ENCODE peak calls at places on chromosomes 1 and 21, in ten cellular contexts. C is activated CD4-positive, alpha-beta T cell treated with anti-CD3 and anti-CD28 coated beads for 48 hours; K is amygdala; W is NCI-H460; I is amniotic epithelial cell; D is stimulated activated CD4-positive, alpha-beta T cell treated with anti-CD3 and anti-CD28 coated beads, Interleukin-15, amount 100 ng/mL, for 1 hour; N is epithelial cell of esophagus; E is cerebellum; V is effector memory CD8-positive, alpha-beta T cell; G is progenitor cell of endocrine pancreas. Y is an unnamed sample.

GRCh38 chr21:43994646-43995045 is 17.5 kb upstream of the TRAPPC10 start:
- DNase-seq in K (no peak), C (no peak), V (no peak), G (no peak), D (no peak), N (no peak), W (no peak), E (no peak), I (no peak), Y (no peak)

GRCh38 chr1:119279441-119280415 is 88.9 kb upstream of the HAO2 start:
- DNase-seq in E (no peak), D (no peak), C (no peak), I (peak), V (no peak), N (peak), W (peak), G (no peak), K (no peak), Y (peak)

GRCh38 chr1:168498159-168498609 is 45.6 kb downstream of the XCL2 start:
- DNase-seq in E (no peak), N (no peak), K (no peak), W (no peak), I (peak), D (no peak), C (no peak), G (no peak), V (no peak), Y (peak)

GRCh38 chr1:177923441-177923840 is 46.4 kb downstream of the SEC16B start:
- DNase-seq in E (no peak), G (no peak), V (no peak), W (no peak), K (no peak), N (no peak), D (no peak), I (no peak), C (no peak), Y (no peak)

GRCh38 chr1:76868154-76868882 is 1.0 kb downstream of the ST6GALNAC5 start:
- DNase-seq in G (peak), V (no peak), K (peak), C (peak), D (no peak), E (no peak), N (peak), W (no peak), I (peak), Y (no peak)

GRCh38 chr1:67850151-67850551 is 16.9 kb upstream of the GNG12 start:
- DNase-seq in C (peak), E (no peak), G (no peak), V (no peak), I (peak), K (no peak), W (peak), N (peak), D (no peak), Y (peak)

GRCh38 chr1:84884671-84885389 is 8.2 kb downstream of the LPAR3 start:
- DNase-seq in K (no peak), V (no peak), W (no peak), C (no peak), G (no peak), N (peak), D (no peak), I (peak), E (no peak), Y (no peak)

GRCh38 chr1:194069168-194069830 is 882.9 kb upstream of the B3GALT2 start:
- DNase-seq in N (no peak), C (no peak), I (peak), D (no peak), V (no peak), W (no peak), G (no peak), K (no peak), E (peak), Y (no peak)

GRCh38 chr21:25080161-25080560 is 527.1 kb downstream of the MRPL39 start:
- DNase-seq in G (no peak), V (no peak), E (peak), K (no peak), N (no peak), C (no peak), I (no peak), W (no peak), D (no peak), Y (no peak)

GRCh38 chr1:225820522-225821120 is 10.7 kb downstream of the EPHX1 start:
- DNase-seq in G (no peak), D (no peak), C (no peak), K (no peak), N (peak), V (no peak), W (no peak), I (no peak), E (no peak), Y (no peak)